ENCODE peak calls at places on chromosomes 5 and 9, in four cellular contexts. C is psoas muscle; G is left ventricle myocardium inferior; S is CD4-positive, alpha-beta memory T cell. W is an unnamed sample.

GRCh38 chr9:70021026-70021571 is 22.5 kb upstream of the MAMDC2 start:
- DNase-seq in C (no peak), G (peak; percentile 61), S (no peak), W (no peak)

GRCh38 chr5:131754363-131754762 is 42.5 kb downstream of the FNIP1 start:
- DNase-seq in C (no peak), G (no peak), S (no peak), W (no peak)

GRCh38 chr5:28862137-28862859 is 1823.9 kb upstream of the CDH9 start:
- DNase-seq in C (no peak), G (no peak), S (no peak), W (no peak)

GRCh38 chr9:126722252-126722921 is 82.5 kb upstream of the ZBTB43 start:
- DNase-seq in C (peak; percentile 80), G (peak; percentile 82), S (peak; percentile 87), W (peak; percentile 93)

GRCh38 chr9:34576943-34577634 is 12.4 kb downstream of the CNTFR start:
- DNase-seq in C (no peak), G (no peak), S (no peak), W (no peak)

GRCh38 chr9:72363908-72364678 is 915 bp downstream of the ZFAND5 start:
- DNase-seq in C (peak; percentile 71), G (peak; percentile 81), S (peak; percentile 77), W (peak; percentile 84)

GRCh38 chr9:15735083-15735974 is 182.5 kb downstream of the CCDC171 start:
- DNase-seq in C (no peak), G (no peak), S (no peak), W (no peak)

GRCh38 chr9:92726348-92726747 is 38.3 kb downstream of the BICD2 start:
- DNase-seq in C (no peak), G (no peak), S (no peak), W (no peak)

GRCh38 chr5:138178516-138179276 is at the start of the genes BRD8 and KIF20A:
- DNase-seq in C (peak; percentile 96), G (peak; percentile 94), S (peak; percentile 92), W (peak; percentile 87)

GRCh38 chr5:142869883-142870282 is 99.7 kb downstream of the ARHGAP26 start:
- DNase-seq in C (no peak), G (no peak), S (no peak), W (no peak)

DNA sequence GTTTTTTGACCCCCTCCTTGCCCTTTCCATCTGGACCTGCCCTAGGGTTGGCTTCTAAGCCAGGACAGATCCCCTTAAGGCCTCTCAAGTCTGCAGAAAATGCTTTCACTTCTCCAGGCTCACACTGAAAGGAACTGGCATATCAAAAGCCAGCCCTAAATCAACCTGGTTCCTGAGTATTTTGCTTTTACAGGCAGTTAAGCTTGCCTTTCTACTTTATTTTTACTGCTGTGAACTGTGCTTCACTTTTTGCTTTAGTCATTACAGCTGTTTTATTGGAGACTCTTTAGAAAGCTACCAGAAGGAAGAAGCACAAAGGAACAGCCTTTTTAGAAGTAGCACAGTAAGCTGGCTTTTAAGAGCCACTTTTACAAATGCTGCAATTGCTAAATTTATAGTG is 5.0 kb downstream of the TARS1 start:
- DNase-seq in C (no peak), G (no peak), S (no peak), W (no peak)
- H3K4me3 ChIP-seq in C (no peak overlapping the region), G (no peak overlapping the region), S (no peak overlapping the region), W (no peak overlapping the region)

DNA sequence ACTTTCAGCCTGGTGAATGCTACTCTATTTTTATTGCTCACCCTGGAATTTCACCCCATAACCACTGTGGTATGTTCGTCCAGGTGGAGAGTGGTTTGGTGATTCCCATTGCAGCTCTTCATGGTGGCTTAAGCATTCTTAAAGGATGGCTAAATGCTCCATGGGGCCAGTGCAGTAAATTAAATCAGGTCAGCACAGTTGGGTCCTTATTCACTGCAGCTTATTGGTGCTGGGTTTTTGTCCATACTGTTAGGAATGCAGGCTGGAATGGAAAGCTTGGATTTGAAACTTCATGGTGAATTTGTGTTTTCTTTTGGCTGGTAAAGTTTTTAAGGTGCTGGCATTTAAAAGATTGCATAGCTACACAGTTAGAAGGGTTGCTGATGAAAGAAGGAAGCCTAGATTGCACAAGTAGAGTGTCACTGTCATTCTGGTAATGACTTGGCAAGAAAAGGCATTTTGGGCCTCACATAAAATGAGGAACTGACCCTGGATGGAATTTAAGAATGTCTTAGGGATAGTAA is 39.4 kb downstream of the TLE4 start:
- DNase-seq in C (no peak), G (no peak), S (no peak), W (no peak)
- H3K4me1 ChIP-seq in C (peaks cover 71% of the 10 kb centered on the region), G (peaks cover 35% of the 10 kb centered on the region), S (peaks cover 4% of the 10 kb centered on the region), W (peaks cover 6% of the 10 kb centered on the region)

GRCh38 chr5:113250341-113250953 is 184.3 kb downstream of the TSSK1B start:
- DNase-seq in C (peak; percentile 19), G (peak; percentile 37), S (peak; percentile 12), W (no peak)
- H3K27ac ChIP-seq in C (peak overlapping the region; percentile 48), G (peak overlapping the region; percentile 82), S (no peak overlapping the region), W (no peak overlapping the region)

GRCh38 chr9:95070549-95071021 is 246.9 kb downstream of the FANCC start:
- DNase-seq in C (no peak), G (no peak), S (no peak), W (no peak)

GRCh38 chr9:95067888-95068287 is 249.6 kb downstream of the FANCC start:
- DNase-seq in C (no peak), G (no peak), S (no peak), W (no peak)

GRCh38 chr9:95063300-95063699 is 254.2 kb downstream of the FANCC start:
- DNase-seq in C (no peak), G (no peak), S (no peak), W (no peak)

GRCh38 chr9:95065224-95065623 is 252.3 kb downstream of the FANCC start:
- DNase-seq in C (no peak), G (no peak), S (no peak), W (no peak)

DNA sequence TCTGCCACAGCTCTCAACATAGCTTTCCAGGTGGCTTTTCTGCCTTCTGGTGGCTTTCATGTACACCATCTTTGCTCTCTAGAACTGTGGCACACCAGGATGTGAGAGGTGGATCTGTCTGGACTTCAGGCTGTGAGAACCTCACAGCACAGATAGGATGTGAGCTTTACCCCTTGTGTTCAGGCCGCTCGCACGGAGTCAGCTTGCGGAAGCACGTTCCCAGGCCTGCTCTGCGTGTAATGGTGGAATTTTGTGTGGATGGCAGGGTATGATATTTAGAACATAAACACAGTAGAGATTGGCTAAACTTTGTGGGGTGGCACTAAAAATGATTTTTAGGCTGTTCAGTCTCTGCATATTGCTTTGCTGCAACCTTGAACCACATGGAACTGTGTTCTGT is 250.5 kb downstream of the FANCC start:
- DNase-seq in C (no peak), G (no peak), S (no peak), W (no peak)
- H3K4me3 ChIP-seq in C (no peak overlapping the region), G (no peak overlapping the region), S (no peak overlapping the region), W (no peak overlapping the region)

DNA sequence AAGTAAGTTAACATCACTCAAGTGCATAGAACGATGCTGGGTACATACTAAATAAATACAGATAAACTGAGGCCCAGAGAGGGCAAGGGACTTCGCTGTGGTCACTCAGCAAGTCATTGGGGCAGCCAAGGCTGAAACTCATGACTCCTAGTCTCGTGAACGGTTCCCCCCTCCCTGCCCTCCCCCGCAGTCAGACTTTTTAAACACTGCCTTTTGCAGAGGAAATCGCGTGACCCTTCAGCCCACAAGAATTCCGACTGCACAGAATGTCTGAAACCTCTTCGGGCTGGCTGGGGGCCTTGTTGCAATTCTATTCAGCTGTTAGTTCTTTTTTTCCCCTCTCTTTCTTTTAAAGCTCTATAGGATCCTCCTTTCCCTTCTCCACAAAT is 28.1 kb downstream of the NEK6 start:
- DNase-seq in C (peak; percentile 69), G (peak; percentile 60), S (peak; percentile 49), W (no peak)
- H3K4me1 ChIP-seq in C (peaks cover 34% of the 10 kb centered on the region), G (peaks cover 79% of the 10 kb centered on the region), S (peaks cover 30% of the 10 kb centered on the region), W (peaks cover 17% of the 10 kb centered on the region)

GRCh38 chr9:228929-229695 is 14.4 kb downstream of the DOCK8 start:
- DNase-seq in C (no peak), G (no peak), S (no peak), W (no peak)

GRCh38 chr9:223167-223566 is 8.5 kb downstream of the DOCK8 start:
- DNase-seq in C (no peak), G (no peak), S (no peak), W (no peak)

GRCh38 chr9:221989-222776 is 7.5 kb downstream of the DOCK8 start:
- DNase-seq in C (no peak), G (no peak), S (no peak), W (no peak)

GRCh38 chr9:224540-225520 is 10.2 kb downstream of the DOCK8 start:
- DNase-seq in C (no peak), G (no peak), S (no peak), W (no peak)

GRCh38 chr9:227882-228281 is 13.2 kb downstream of the DOCK8 start:
- DNase-seq in C (no peak), G (no peak), S (no peak), W (no peak)
- H3K27ac ChIP-seq in C (no peak overlapping the region), G (no peak overlapping the region), S (no peak overlapping the region), W (no peak overlapping the region)

GRCh38 chr9:120874861-120875565 is 2.0 kb downstream of the PHF19 start:
- DNase-seq in C (no peak), G (no peak), S (no peak), W (no peak)
- H3K4me3 ChIP-seq in C (no peak overlapping the region), G (no peak overlapping the region), S (no peak overlapping the region), W (peak overlapping the region; percentile 6)

GRCh38 chr5:34889394-34889793 is 25.9 kb downstream of the RAD1 start:
- DNase-seq in C (no peak), G (no peak), S (no peak), W (no peak)
- H3K4me1 ChIP-seq in C (no peaks in the 10 kb centered on the region), G (no peaks in the 10 kb centered on the region), S (no peaks in the 10 kb centered on the region), W (no peaks in the 10 kb centered on the region)

W was measured in CD8-positive, alpha-beta memory T cell.